ENCODE peak calls at places on chromosomes 11 and 22, in ten cellular contexts. O, Q, I, Y, J, L, H, S, G and B are unnamed samples.

GRCh38 chr22:30004101-30004500 is 76.2 kb upstream of the HORMAD2 start:
- DNase-seq in S (no peak), L (no peak), G (no peak), O (no peak), Y (no peak), I (no peak), Q (no peak), J (no peak), H (no peak), B (no peak)

GRCh38 chr11:61293869-61294716 is 1.0 kb downstream of the VWCE start:
- DNase-seq in Y (peak; percentile 37), J (no peak), O (peak; percentile 37), I (peak; percentile 50), L (peak; percentile 79), H (peak; percentile 75), Q (peak; percentile 25), G (peak; percentile 76), S (peak; percentile 66), B (no peak)

GRCh38 chr11:119166368-119167076 is 2.0 kb upstream of the NLRX1 start:
- DNase-seq in O (peak; percentile 76), G (no peak), I (no peak), Q (peak; percentile 71), L (no peak), H (peak; percentile 48), Y (no peak), S (no peak), J (no peak), B (no peak)

GRCh38 chr11:83493918-83494317 is 207.8 kb upstream of the CCDC90B start:
- DNase-seq in O (no peak), Q (no peak), L (no peak), Y (no peak), H (no peak), J (no peak), S (no peak), G (no peak), I (no peak), B (no peak)

GRCh38 chr22:34886812-34887211 is 179.1 kb upstream of the ISX start:
- DNase-seq in I (no peak), G (no peak), Q (peak; percentile 65), H (no peak), Y (no peak), S (no peak), O (no peak), L (no peak), J (no peak), B (no peak)

GRCh38 chr11:126989942-126990715 is 10.4 kb downstream of the KIRREL3 start:
- DNase-seq in J (no peak), Q (peak; percentile 79), G (peak; percentile 66), Y (peak; percentile 88), S (peak; percentile 72), O (peak; percentile 47), I (peak; percentile 92), H (peak; percentile 76), L (peak; percentile 87), B (peak; percentile 16)

GRCh38 chr11:33802414-33802950 is 28.2 kb upstream of the FBXO3 start:
- DNase-seq in Y (peak; percentile 70), S (peak; percentile 55), G (peak; percentile 22), L (no peak), I (peak; percentile 97), O (peak; percentile 86), J (no peak), H (no peak), Q (peak; percentile 82), B (no peak)

GRCh38 chr11:100961633-100962032 is 168.0 kb downstream of the PGR start:
- DNase-seq in S (no peak), Y (no peak), H (no peak), I (no peak), G (no peak), J (no peak), O (peak; percentile 28), L (no peak), Q (no peak), B (no peak)

GRCh38 chr22:47013861-47014635 is 251.6 kb downstream of the TBC1D22A start:
- DNase-seq in H (no peak), S (no peak), L (no peak), G (no peak), I (no peak), Q (no peak), O (no peak), Y (no peak), J (no peak), B (no peak)

GRCh38 chr22:26674211-26675190 is 17.1 kb downstream of the MIAT start:
- DNase-seq in G (peak; percentile 38), O (no peak), Y (no peak), L (peak; percentile 84), Q (no peak), S (peak; percentile 38), I (no peak), H (no peak), J (no peak), B (no peak)

GRCh38 chr22:18156878-18157713 is 7.1 kb downstream of the USP18 start:
- DNase-seq in J (no peak), S (peak; percentile 77), Q (peak; percentile 99), L (peak; percentile 67), H (peak; percentile 79), O (peak; percentile 99), Y (peak; percentile 74), G (peak; percentile 73), I (peak; percentile 95), B (no peak)

GRCh38 chr11:72012897-72013721 is 14.4 kb downstream of the IL18BP start:
- DNase-seq in J (no peak), H (peak; percentile 78), Q (peak; percentile 92), O (peak; percentile 63), Y (peak; percentile 51), L (no peak), S (no peak), G (no peak), I (no peak), B (no peak)

GRCh38 chr22:47146941-47147340 is 384.5 kb downstream of the TBC1D22A start:
- DNase-seq in G (no peak), J (no peak), L (no peak), Q (no peak), O (no peak), H (no peak), I (no peak), Y (no peak), S (no peak), B (no peak)

GRCh38 chr11:76334826-76335389 is 46.0 kb downstream of the THAP12 start:
- DNase-seq in J (no peak), Q (no peak), G (no peak), H (no peak), O (no peak), Y (no peak), S (no peak), I (no peak), L (no peak), B (no peak)

GRCh38 chr11:47148903-47149535 is 27.7 kb downstream of the ARFGAP2 start:
- DNase-seq in S (no peak), L (no peak), Y (no peak), I (no peak), H (no peak), Q (peak; percentile 47), J (no peak), G (no peak), O (no peak), B (no peak)

GRCh38 chr11:12693485-12694181 is 19.4 kb downstream of the TEAD1 start:
- DNase-seq in O (peak; percentile 99), L (no peak), G (peak; percentile 8), I (no peak), H (no peak), S (peak; percentile 43), Y (peak; percentile 26), J (no peak), Q (peak; percentile 98), B (no peak)

GRCh38 chr22:29691636-29692326 is 28.0 kb upstream of the CABP7 start:
- DNase-seq in J (no peak), Y (no peak), I (peak; percentile 71), Q (no peak), G (no peak), L (no peak), O (no peak), S (no peak), H (peak; percentile 38), B (no peak)

GRCh38 chr11:88106685-88107084 is 68.6 kb downstream of the RAB38 start:
- DNase-seq in L (no peak), Y (no peak), G (no peak), S (no peak), Q (no peak), O (no peak), H (no peak), J (no peak), I (no peak), B (no peak)

GRCh38 chr11:56906683-56907148 is 82.0 kb upstream of the OR5AK2 start:
- DNase-seq in Y (no peak), O (no peak), H (no peak), I (no peak), S (no peak), G (no peak), J (no peak), Q (no peak), L (no peak), B (no peak)

GRCh38 chr22:30609260-30610185 is 2.5 kb downstream of the TCN2 start:
- DNase-seq in Y (peak; percentile 27), G (peak; percentile 30), H (no peak), L (no peak), S (peak; percentile 52), O (peak; percentile 92), I (peak; percentile 15), J (no peak), Q (peak; percentile 77), B (no peak)

GRCh38 chr11:59207988-59208432 is 4.7 kb downstream of the MPEG1 start:
- DNase-seq in O (peak; percentile 91), Q (peak; percentile 59), Y (peak; percentile 48), J (no peak), H (no peak), S (peak; percentile 58), G (peak; percentile 56), I (peak; percentile 81), L (no peak), B (no peak)

GRCh38 chr11:8794677-8795103 is 112.1 kb downstream of the RPL27A start:
- DNase-seq in I (peak; percentile 69), Q (no peak), L (no peak), Y (no peak), S (no peak), H (no peak), O (no peak), G (no peak), J (no peak), B (no peak)

GRCh38 chr11:133265536-133265935 is 266.8 kb downstream of the OPCML start:
- DNase-seq in Y (no peak), I (no peak), O (no peak), J (no peak), H (no peak), S (no peak), G (no peak), Q (no peak), L (no peak), B (no peak)

GRCh38 chr22:35135165-35135564 is 69.2 kb downstream of the ISX start:
- DNase-seq in L (no peak), O (no peak), Q (no peak), H (no peak), J (no peak), G (no peak), I (no peak), Y (no peak), S (no peak), B (no peak)

GRCh38 chr11:26572770-26573402 is 823 bp upstream of the MUC15 start:
- DNase-seq in O (no peak), L (no peak), J (no peak), S (no peak), G (no peak), Q (no peak), H (no peak), I (peak; percentile 52), Y (no peak), B (no peak)

GRCh38 chr11:122141757-122142156 is 25.7 kb upstream of the BLID start:
- DNase-seq in I (no peak), O (no peak), H (no peak), J (no peak), Q (no peak), S (no peak), L (no peak), Y (no peak), G (no peak), B (no peak)

GRCh38 chr11:68036717-68037239 is 2.0 kb upstream of the TCIRG1 start:
- DNase-seq in L (peak; percentile 96), S (no peak), I (no peak), O (no peak), H (peak; percentile 87), J (no peak), Q (no peak), G (peak; percentile 49), Y (no peak), B (no peak)

GRCh38 chr11:118917488-118918127 is 8.1 kb downstream of the BCL9L start:
- DNase-seq in H (no peak), G (peak; percentile 68), L (peak; percentile 85), I (no peak), S (peak; percentile 74), Q (peak; percentile 95), J (no peak), Y (no peak), O (peak; percentile 94), B (peak; percentile 61)